ENCODE peak calls at places on chromosomes 11 and 22, in four cellular contexts. M is fibroblast of mammary gland, Z is dorsolateral prefrontal cortex, A is heart left ventricle. O is an unnamed sample.

GRCh38 chr11:82996966-82997606 is 74.6 kb downstream of the RAB30 start:
- DNase-seq in Z (no peak), M (no peak), A (no peak), O (no peak)

GRCh38 chr11:62410972-62411371 is 7.9 kb upstream of the SCGB1A1 start:
- DNase-seq in Z (no peak), A (no peak), M (no peak), O (no peak)

GRCh38 chr11:69380921-69381581 is 87.1 kb downstream of the MYEOV start:
- DNase-seq in M (no peak), A (peak), Z (no peak), O (peak)

GRCh38 chr22:42439821-42440674 is 7.8 kb upstream of the NFAM1 start:
- DNase-seq in Z (no peak), A (no peak), M (peak), O (peak)

GRCh38 chr22:38080847-38081635 is 2.9 kb downstream of the SLC16A8 start:
- DNase-seq in Z (no peak), A (peak), M (peak), O (no peak)

GRCh38 chr11:15826826-15827225 is 529.5 kb downstream of the SOX6 start:
- DNase-seq in Z (peak), A (peak), M (peak), O (no peak)

GRCh38 chr11:69956669-69957190 is 121.4 kb upstream of the ANO1 start:
- DNase-seq in Z (no peak), M (no peak), A (no peak), O (no peak)

GRCh38 chr11:133133053-133133452 is 399.2 kb downstream of the OPCML start:
- DNase-seq in Z (no peak), A (no peak), M (no peak), O (no peak)

GRCh38 chr22:23888615-23889401 is 5.4 kb upstream of the MIF start:
- DNase-seq in Z (no peak), M (peak), A (no peak), O (no peak)

GRCh38 chr22:23501708-23502107 is 78.4 kb downstream of the IGLL1 start:
- DNase-seq in M (no peak), Z (no peak), A (no peak), O (no peak)

GRCh38 chr11:2325719-2326118 is 23.9 kb downstream of the TSPAN32 start:
- DNase-seq in A (peak), M (peak), Z (no peak), O (no peak)

GRCh38 chr11:92149996-92150395 is 74.6 kb upstream of the FAT3 start:
- DNase-seq in M (no peak), A (no peak), Z (no peak), O (no peak)

GRCh38 chr11:64007629-64008282 is 21.5 kb downstream of the OTUB1 start:
- DNase-seq in Z (peak), M (peak), A (peak), O (peak)

GRCh38 chr11:36264011-36264410 is 25.2 kb downstream of the COMMD9 start:
- DNase-seq in M (no peak), Z (no peak), A (no peak), O (no peak)

GRCh38 chr11:9982796-9983579 is 311.0 kb downstream of the SBF2 start:
- DNase-seq in M (peak), Z (no peak), A (no peak), O (no peak)

GRCh38 chr11:10117709-10118341 is 176.2 kb downstream of the SBF2 start:
- DNase-seq in M (peak), A (no peak), Z (no peak), O (no peak)

GRCh38 chr22:50169774-50170341 is 673 bp upstream of the PANX2 start:
- DNase-seq in M (no peak), Z (no peak), A (no peak), O (no peak)

GRCh38 chr22:50170453-50171318 is at the start of gene PANX2:
- DNase-seq in Z (no peak), A (no peak), M (no peak), O (no peak)

GRCh38 chr22:50167689-50168489 is 2.6 kb upstream of the PANX2 start:
- DNase-seq in M (no peak), Z (no peak), A (no peak), O (no peak)

GRCh38 chr22:50171319-50171964 is 911 bp downstream of the PANX2 start:
- DNase-seq in A (no peak), M (no peak), Z (no peak), O (no peak)

GRCh38 chr22:50169181-50169759 is 1.3 kb upstream of the PANX2 start:
- DNase-seq in Z (no peak), A (no peak), M (no peak), O (no peak)
- H3K4me3 ChIP-seq in Z (peak), A (no peak), M (no peak), O (peak)

DNA sequence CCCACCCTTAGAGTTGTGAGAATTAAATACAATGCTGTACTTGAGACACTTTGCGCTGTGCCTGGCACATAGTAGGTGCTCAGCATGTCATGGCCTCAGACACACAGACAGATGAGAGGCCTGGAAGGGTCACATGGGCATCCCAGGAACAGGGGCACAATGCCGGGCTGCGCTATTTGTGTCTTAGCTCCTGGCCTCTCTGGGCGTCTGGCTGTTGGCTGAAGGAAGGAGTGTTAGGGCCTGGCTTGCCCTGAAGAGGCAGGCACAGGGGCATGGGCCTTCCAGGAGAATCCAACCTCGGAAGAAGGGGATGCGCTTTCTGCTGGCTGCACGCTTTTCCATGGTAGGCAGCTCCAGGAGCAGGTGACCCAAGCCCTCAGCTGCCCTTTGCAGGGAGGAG is 41.4 kb downstream of the ST14 start:
- DNase-seq in Z (no peak), M (no peak), A (no peak), O (no peak)
- H3K4me3 ChIP-seq in Z (no peak), M (no peak), A (no peak), O (no peak)

DNA sequence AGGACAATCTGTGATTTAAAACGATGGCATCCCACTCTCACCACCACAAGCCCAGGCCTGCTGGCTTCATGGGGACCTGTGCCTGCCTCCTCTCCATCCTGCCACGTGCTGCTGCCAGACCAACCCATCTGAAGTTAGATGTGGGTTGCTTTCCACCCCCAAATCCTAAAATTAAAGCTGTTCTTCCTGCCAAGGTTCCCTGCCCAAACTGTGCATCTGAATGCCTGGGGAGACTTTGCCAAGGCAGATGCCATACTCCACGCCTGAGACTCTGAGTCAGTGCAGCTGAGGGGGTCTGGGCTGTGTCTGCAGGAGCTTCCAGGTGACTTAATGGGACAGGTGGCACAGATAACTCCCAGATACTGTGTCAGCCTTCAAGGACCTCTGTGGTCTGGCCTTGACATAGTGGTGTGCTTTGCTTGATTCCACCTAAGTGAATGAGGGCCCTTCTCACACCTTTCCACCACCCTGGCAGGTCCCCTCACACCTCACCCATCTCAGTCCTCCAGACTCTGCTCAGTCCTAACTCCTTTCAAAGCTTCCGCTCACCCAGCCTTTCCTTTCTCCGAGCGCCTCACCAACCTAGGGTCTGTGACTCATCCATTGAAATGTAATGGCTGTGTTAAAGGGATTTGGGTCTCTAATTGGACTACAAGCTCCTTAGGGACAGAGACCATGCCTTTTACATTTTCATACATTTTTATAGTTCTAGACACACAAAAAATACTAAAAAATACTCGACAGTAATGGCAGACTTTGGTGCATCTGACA is 18.6 kb downstream of the ADAMTS8 start:
- DNase-seq in M (no peak), Z (no peak), A (no peak), O (no peak)
- H3K4me3 ChIP-seq in M (no peak), Z (no peak), A (no peak), O (no peak)

GRCh38 chr11:21969841-21970240 is 223.0 kb upstream of the ANO5 start:
- DNase-seq in A (no peak), M (no peak), Z (no peak), O (no peak)
- H3K4me3 ChIP-seq in A (no peak), M (no peak), Z (no peak), O (no peak)

GRCh38 chr22:48096846-48097665 is 1334.6 kb downstream of the TBC1D22A start:
- DNase-seq in A (no peak), Z (no peak), M (no peak), O (no peak)

GRCh38 chr22:48098936-48099245 is 1336.4 kb downstream of the TBC1D22A start:
- DNase-seq in A (no peak), M (no peak), Z (no peak), O (no peak)

GRCh38 chr22:48096411-48096810 is 1334.0 kb downstream of the TBC1D22A start:
- DNase-seq in M (no peak), A (no peak), Z (no peak), O (no peak)

GRCh38 chr22:48098243-48098935 is 1335.9 kb downstream of the TBC1D22A start:
- DNase-seq in M (no peak), A (no peak), Z (no peak), O (no peak)

GRCh38 chr22:48097723-48098122 is 1335.3 kb downstream of the TBC1D22A start:
- DNase-seq in M (no peak), A (no peak), Z (no peak), O (peak)
- H3K4me3 ChIP-seq in M (no peak), A (no peak), Z (no peak), O (no peak)

O was measured in tibial artery.